ENCODE peak calls at places on chromosomes 16 and 17, in seven cellular contexts. A is left lung, R is colonic mucosa, Y is ovary, U is stomach, Q is A673, G is hepatocyte. M is an unnamed sample.

GRCh38 chr17:7476474-7476873 is 3.0 kb downstream of the ZBTB4 start:
- DNase-seq in U (no peak), Y (no peak), Q (no peak), R (no peak), G (peak; percentile 47), A (no peak), M (no peak)

GRCh38 chr17:13395872-13396271 is 205.9 kb downstream of the HS3ST3A1 start:
- DNase-seq in G (no peak), Y (no peak), R (no peak), U (no peak), Q (no peak), A (no peak), M (no peak)

GRCh38 chr17:81019563-81020442 is 15.1 kb upstream of the BAIAP2 start:
- DNase-seq in U (no peak), Q (no peak), G (no peak), R (no peak), Y (no peak), A (no peak), M (peak; percentile 51)

GRCh38 chr17:57004944-57005579 is 27.1 kb downstream of the SCPEP1 start:
- DNase-seq in G (no peak), U (peak; percentile 30), A (no peak), R (peak; percentile 37), Y (no peak), Q (no peak), M (peak; percentile 38)

GRCh38 chr16:57801856-57802634 is at the start of gene KIFC3:
- DNase-seq in G (peak; percentile 93), Q (peak; percentile 92), R (peak; percentile 69), A (peak; percentile 87), Y (peak; percentile 92), U (peak; percentile 83), M (peak; percentile 74)

GRCh38 chr17:49402706-49403105 is 12.0 kb downstream of the PHB1 start:
- DNase-seq in Y (no peak), A (peak; percentile 16), U (no peak), R (no peak), Q (no peak), G (no peak), M (peak; percentile 90)

GRCh38 chr17:17181666-17182600 is 24.2 kb downstream of the PLD6 start:
- DNase-seq in Y (no peak), Q (no peak), U (no peak), A (no peak), R (no peak), G (no peak), M (no peak)

GRCh38 chr16:69672998-69673713 is 53.2 kb downstream of the NQO1 start:
- DNase-seq in G (no peak), U (no peak), R (no peak), A (no peak), Q (no peak), Y (no peak), M (no peak)

GRCh38 chr17:64596439-64596838 is 65.7 kb downstream of the SMURF2 start:
- DNase-seq in Y (no peak), Q (no peak), U (no peak), A (no peak), G (no peak), R (no peak), M (no peak)

GRCh38 chr17:80724723-80725388 is 180.2 kb downstream of the RPTOR start:
- DNase-seq in Q (peak; percentile 87), Y (peak; percentile 49), U (no peak), A (no peak), R (no peak), G (peak; percentile 45), M (no peak)

GRCh38 chr16:48164907-48165715 is 9.3 kb upstream of the ABCC12 start:
- DNase-seq in R (peak; percentile 75), A (peak; percentile 83), G (peak; percentile 79), Q (peak; percentile 67), Y (peak; percentile 27), U (peak; percentile 80), M (peak; percentile 71)

GRCh38 chr16:73329363-73330306 is 281.7 kb upstream of the ZFHX3 start:
- DNase-seq in A (no peak), Q (no peak), Y (no peak), R (peak; percentile 22), U (no peak), G (peak; percentile 52), M (no peak)

GRCh38 chr16:79093554-79093967 is 507.0 kb downstream of the MAF start:
- DNase-seq in Y (no peak), G (no peak), R (peak; percentile 24), A (peak; percentile 68), U (no peak), Q (no peak), M (no peak)

GRCh38 chr17:75338335-75338734 is 49.1 kb upstream of the SLC25A19 start:
- DNase-seq in U (no peak), Y (no peak), Q (no peak), R (no peak), G (no peak), A (no peak), M (no peak)

GRCh38 chr16:58582971-58583765 is 46.5 kb downstream of the CNOT1 start:
- DNase-seq in R (no peak), Y (no peak), A (no peak), U (no peak), Q (peak; percentile 92), G (no peak), M (no peak)

GRCh38 chr16:4991754-4992153 is 33.6 kb downstream of the SEC14L5 start:
- DNase-seq in Q (no peak), G (no peak), A (no peak), R (no peak), U (no peak), Y (no peak), M (no peak)

GRCh38 chr16:11233727-11234376 is 22.2 kb downstream of the SOCS1 start:
- DNase-seq in A (no peak), R (no peak), Q (no peak), G (no peak), U (no peak), Y (no peak), M (no peak)

GRCh38 chr16:71673190-71673956 is 47.4 kb downstream of the MARVELD3 start:
- DNase-seq in A (no peak), U (no peak), Q (no peak), Y (no peak), G (no peak), R (no peak), M (no peak)

GRCh38 chr17:27559996-27560481 is 70.9 kb upstream of the LGALS9 start:
- DNase-seq in Q (peak; percentile 92), G (peak; percentile 84), Y (peak; percentile 69), A (peak; percentile 63), R (peak; percentile 66), U (peak; percentile 53), M (no peak)

DNA sequence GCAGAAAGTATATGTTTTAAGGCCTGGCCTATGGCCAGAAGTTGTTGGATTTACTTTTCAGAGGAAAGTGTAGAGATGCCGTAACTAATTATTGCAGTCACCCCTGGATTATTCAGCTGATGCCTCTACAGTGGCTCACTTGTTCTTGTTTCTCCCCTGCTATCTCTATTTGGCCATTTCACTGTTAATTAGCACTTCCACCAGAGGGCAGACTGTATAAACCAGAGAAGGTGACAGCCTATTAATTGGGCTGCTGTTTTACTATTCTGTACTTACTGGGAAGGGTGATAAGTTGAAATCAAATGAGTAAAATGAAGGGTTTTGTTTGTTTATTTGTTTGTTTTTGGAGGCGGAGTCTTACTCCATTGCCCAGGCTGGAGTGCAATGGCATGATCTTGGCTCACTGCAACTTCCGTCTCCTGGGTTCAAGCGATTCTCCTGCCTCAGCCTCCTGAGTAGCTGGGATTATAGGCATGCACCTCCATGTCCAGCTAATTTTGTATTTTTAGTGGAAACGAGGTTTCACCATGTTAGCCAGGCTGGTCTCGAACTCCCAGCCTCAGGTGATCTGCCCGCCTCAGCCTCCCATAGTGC is 66.0 kb downstream of the CDK12 start:
- DNase-seq in Q (peak; percentile 23), U (no peak), R (no peak), G (no peak), Y (no peak), A (no peak), M (no peak)
- H3K36me3 ChIP-seq in Q (peaks cover 32% of the 10 kb centered on the region), U (peaks cover 98% of the 10 kb centered on the region), R (peaks cover 32% of the 10 kb centered on the region), G (no peaks in the 10 kb centered on the region), Y (no peaks in the 10 kb centered on the region), A (peaks cover 5% of the 10 kb centered on the region), M (peaks cover 96% of the 10 kb centered on the region)

GRCh38 chr16:84925773-84926372 is 85.5 kb downstream of the ZDHHC7 start:
- DNase-seq in A (no peak), Q (no peak), Y (no peak), G (no peak), R (no peak), U (no peak), M (no peak)
- H3K27ac ChIP-seq in A (no peak overlapping the region), Q (no peak overlapping the region), Y (no peak overlapping the region), G (no peak overlapping the region), R (no peak overlapping the region), U (no peak overlapping the region), M (no peak overlapping the region)

GRCh38 chr16:64975821-64976220 is 146.0 kb downstream of the CDH11 start:
- DNase-seq in Y (no peak), U (no peak), A (no peak), G (no peak), Q (no peak), R (no peak), M (no peak)
- H3K36me3 ChIP-seq in Y (no peaks in the 10 kb centered on the region), U (peaks cover 29% of the 10 kb centered on the region), A (no peaks in the 10 kb centered on the region), G (no peaks in the 10 kb centered on the region), Q (peaks cover 68% of the 10 kb centered on the region), R (no peaks in the 10 kb centered on the region), M (no peaks in the 10 kb centered on the region)

GRCh38 chr17:63364944-63365343 is 81.2 kb downstream of the CYB561 start:
- DNase-seq in U (no peak), Y (no peak), R (no peak), Q (no peak), A (no peak), G (no peak), M (no peak)
- H3K27ac ChIP-seq in U (no peak overlapping the region), Y (no peak overlapping the region), R (no peak overlapping the region), Q (no peak overlapping the region), A (no peak overlapping the region), G (no peak overlapping the region), M (no peak overlapping the region)